ENCODE peak calls at places on chromosomes 11 and 22, in nine cellular contexts. V, S, N, O, M, H, G, T and W are unnamed samples. For H3K4me1, the result is how much of the 10 kb centered on the place peaks cover.

GRCh38 chr22:30074994-30075393 is 5.3 kb upstream of the HORMAD2 start:
- DNase-seq in M (no peak), N (no peak), S (no peak), O (no peak), G (no peak), V (no peak), H (no peak), T (no peak), W (no peak)

GRCh38 chr11:117197006-117197405 is 2.2 kb upstream of the TAGLN start:
- DNase-seq in S (no peak), O (no peak), G (no peak), N (no peak), T (no peak), M (no peak), V (no peak), H (no peak), W (no peak)

GRCh38 chr11:116993599-116993998 is 104.6 kb downstream of the SIK3 start:
- DNase-seq in G (no peak), V (peak), T (no peak), O (peak), S (no peak), M (no peak), H (no peak), N (no peak), W (no peak)

GRCh38 chr11:128492461-128492860 is 94.9 kb downstream of the ETS1 start:
- DNase-seq in S (no peak), V (no peak), H (peak), N (no peak), G (no peak), T (no peak), M (no peak), O (no peak), W (no peak)

GRCh38 chr11:117502285-117502856 is 174.7 kb downstream of the CEP164 start:
- DNase-seq in T (no peak), H (no peak), N (no peak), O (no peak), S (no peak), G (no peak), M (no peak), V (no peak), W (no peak)

GRCh38 chr11:88384004-88384677 is 46.6 kb upstream of the CTSC start:
- DNase-seq in N (no peak), H (peak), T (no peak), M (peak), G (no peak), S (no peak), O (no peak), V (no peak), W (no peak)

GRCh38 chr11:121567988-121568387 is 115.2 kb upstream of the SORL1-AS1 start:
- DNase-seq in O (no peak), V (no peak), M (no peak), S (no peak), H (no peak), N (no peak), T (no peak), G (no peak), W (no peak)

GRCh38 chr11:125423247-125423849 is 72.7 kb downstream of the FEZ1 start:
- DNase-seq in M (peak), S (no peak), H (no peak), G (no peak), T (no peak), V (peak), O (no peak), N (no peak), W (no peak)

GRCh38 chr11:60172011-60172410 is 10.9 kb downstream of the MS4A6A start:
- DNase-seq in T (no peak), N (no peak), M (no peak), S (no peak), G (no peak), H (peak), V (no peak), O (no peak), W (no peak)

GRCh38 chr11:2590951-2591754 is 108.6 kb downstream of the KCNQ1OT1 start:
- DNase-seq in O (no peak), T (peak), M (no peak), V (no peak), N (peak), H (no peak), S (peak), G (peak), W (no peak)

GRCh38 chr11:118008271-118008903 is 22.2 kb downstream of the IL10RA start:
- DNase-seq in T (no peak), N (no peak), H (no peak), V (no peak), S (no peak), O (no peak), G (peak), M (no peak), W (no peak)

GRCh38 chr11:10856689-10857603 is 907 bp downstream of the ZBED5 start:
- DNase-seq in G (no peak), O (peak), V (peak), M (no peak), H (peak), S (peak), N (peak), T (no peak), W (no peak)

GRCh38 chr11:15926071-15926470 is 430.3 kb downstream of the SOX6 start:
- DNase-seq in T (no peak), O (no peak), G (no peak), N (no peak), S (no peak), H (peak), V (no peak), M (no peak), W (no peak)

GRCh38 chr11:32072872-32073661 is 17.8 kb upstream of the RCN1 start:
- DNase-seq in M (no peak), H (no peak), V (no peak), O (peak), N (no peak), S (no peak), T (no peak), G (no peak), W (no peak)

GRCh38 chr11:111479666-111480065 is 32.5 kb downstream of the BTG4 start:
- DNase-seq in S (no peak), M (no peak), V (no peak), N (no peak), G (no peak), T (no peak), O (no peak), H (no peak), W (no peak)

GRCh38 chr11:134882671-134883318 is 470.8 kb upstream of the B3GAT1 start:
- DNase-seq in S (no peak), N (no peak), H (no peak), O (no peak), T (no peak), V (no peak), G (peak), M (no peak), W (no peak)

GRCh38 chr22:26589367-26589844 is 526 bp downstream of the TPST2 start:
- DNase-seq in S (no peak), O (peak), M (no peak), T (peak), N (no peak), H (no peak), G (no peak), V (peak), W (no peak)

GRCh38 chr11:47329431-47329993 is 23.0 kb downstream of the MYBPC3 start:
- DNase-seq in M (no peak), T (no peak), V (no peak), O (no peak), S (no peak), H (no peak), N (no peak), G (no peak), W (no peak)

GRCh38 chr22:36374603-36375024 is 13.2 kb downstream of the MYH9 start:
- DNase-seq in N (no peak), O (no peak), G (no peak), H (peak), T (no peak), M (peak), S (no peak), V (peak), W (no peak)

DNA sequence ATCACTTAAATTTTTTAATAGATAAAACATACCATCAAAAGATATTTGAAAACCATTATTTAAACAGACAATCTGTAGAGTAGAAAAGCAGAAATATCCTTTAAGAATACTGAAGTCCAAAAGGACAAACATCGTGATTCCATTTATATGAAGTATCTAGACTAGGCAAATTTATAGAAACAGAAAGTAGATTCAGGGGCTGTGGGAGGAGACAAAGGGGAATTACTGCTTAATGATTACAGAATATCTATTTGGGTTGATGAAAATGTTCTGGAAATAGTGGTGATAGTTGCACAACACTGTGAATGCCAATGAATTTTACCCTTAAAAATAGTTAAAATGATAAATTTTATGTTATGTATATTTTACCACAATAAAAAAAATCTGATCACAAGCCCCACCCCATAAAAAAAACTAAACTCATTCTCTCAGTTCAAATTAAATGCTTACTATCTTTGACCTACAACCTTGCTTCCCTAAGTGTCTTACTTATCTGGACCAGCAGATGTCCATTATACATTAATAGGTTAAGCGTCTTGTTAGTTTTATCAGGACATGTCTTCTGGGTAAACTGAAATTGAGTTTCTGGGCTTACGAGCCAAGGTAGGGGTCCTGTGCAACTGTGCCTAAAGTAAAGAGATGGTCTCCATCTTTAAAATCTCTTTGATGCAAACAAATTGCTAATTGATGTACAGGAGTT is 86.3 kb downstream of the FCHSD2 start:
- DNase-seq in S (no peak), O (no peak), V (no peak), N (no peak), T (no peak), H (no peak), G (no peak), M (no peak), W (no peak)
- H3K4me1 ChIP-seq in S (under half), O (under half), V (under half), N (under half), T (under half), H (under half), G (under half), M (under half), W (under half)

GRCh38 chr11:65437436-65438227 is 15.0 kb downstream of the NEAT1 start:
- DNase-seq in N (no peak), S (peak), V (no peak), M (no peak), T (peak), O (no peak), H (no peak), G (peak), W (no peak)

GRCh38 chr11:65439331-65440181 is 17.0 kb downstream of the NEAT1 start:
- DNase-seq in V (no peak), S (peak), H (no peak), T (no peak), M (no peak), O (no peak), G (peak), N (no peak), W (no peak)

GRCh38 chr11:65436412-65437032 is 13.9 kb downstream of the NEAT1 start:
- DNase-seq in O (no peak), H (no peak), T (peak), N (no peak), M (no peak), S (peak), V (no peak), G (peak), W (no peak)

GRCh38 chr11:65440831-65441499 is 18.4 kb downstream of the NEAT1 start:
- DNase-seq in T (peak), S (peak), V (no peak), G (no peak), N (no peak), H (no peak), O (no peak), M (no peak), W (no peak)

GRCh38 chr11:65438257-65439151 is 15.9 kb downstream of the NEAT1 start:
- DNase-seq in V (no peak), N (no peak), S (peak), H (no peak), G (no peak), O (no peak), M (no peak), T (no peak), W (no peak)
- H3K4me1 ChIP-seq in V (under half), N (half or more), S (under half), H (under half), G (half or more), O (under half), M (under half), T (half or more), W (under half)

DNA sequence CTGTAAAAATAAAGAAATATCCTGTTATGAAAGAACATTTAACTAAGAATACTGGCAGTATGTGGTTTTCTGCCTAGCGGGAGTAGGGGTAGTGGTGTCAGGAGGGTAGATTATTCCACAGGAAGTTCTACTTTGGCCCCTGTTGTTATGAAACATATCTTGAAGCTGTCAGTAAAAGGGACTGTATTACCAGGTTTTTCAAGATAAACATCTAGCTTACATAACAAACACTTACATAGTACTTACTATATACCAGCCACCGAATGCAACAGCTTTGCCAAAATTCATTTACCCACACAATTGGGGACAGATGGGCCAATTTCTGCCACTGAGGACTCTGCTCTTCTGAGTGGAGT is 3.7 kb downstream of the TMEM123 start:
- DNase-seq in H (no peak), M (no peak), N (no peak), O (no peak), G (no peak), S (no peak), T (no peak), V (no peak), W (no peak)
- H3K4me1 ChIP-seq in H (under half), M (under half), N (under half), O (under half), G (under half), S (under half), T (under half), V (under half), W (under half)

GRCh38 chr11:86060544-86060943 is 8.3 kb downstream of the PICALM start:
- DNase-seq in N (no peak), G (no peak), S (no peak), H (no peak), T (no peak), O (no peak), M (no peak), V (no peak), W (no peak)
- H3K4me1 ChIP-seq in N (half or more), G (half or more), S (under half), H (under half), T (half or more), O (under half), M (under half), V (under half), W (under half)

GRCh38 chr11:75784085-75784478 is 15.5 kb downstream of the DGAT2 start:
- DNase-seq in M (no peak), S (no peak), G (no peak), V (no peak), T (no peak), N (no peak), O (no peak), H (no peak), W (no peak)
- H3K4me1 ChIP-seq in M (under half), S (under half), G (under half), V (under half), T (under half), N (under half), O (under half), H (under half), W (under half)

GRCh38 chr11:86046111-86046510 is 22.8 kb downstream of the PICALM start:
- DNase-seq in N (no peak), M (no peak), T (no peak), O (no peak), G (no peak), S (no peak), V (no peak), H (peak), W (no peak)
- H3K4me1 ChIP-seq in N (half or more), M (under half), T (half or more), O (under half), G (half or more), S (under half), V (under half), H (under half), W (under half)

GRCh38 chr22:40182231-40182835 is 4.6 kb downstream of the TNRC6B start:
- DNase-seq in G (no peak), N (no peak), H (no peak), S (no peak), M (no peak), T (no peak), V (no peak), O (no peak), W (no peak)

GRCh38 chr22:40179535-40179934 is 1.8 kb downstream of the TNRC6B start:
- DNase-seq in T (no peak), V (peak), N (no peak), S (no peak), G (no peak), O (no peak), M (no peak), H (no peak), W (no peak)

GRCh38 chr22:40181323-40181722 is 3.6 kb downstream of the TNRC6B start:
- DNase-seq in T (no peak), N (no peak), V (no peak), H (no peak), O (no peak), M (no peak), S (no peak), G (no peak), W (no peak)

GRCh38 chr22:40178417-40179409 is 988 bp downstream of the TNRC6B start:
- DNase-seq in G (no peak), M (no peak), O (peak), N (peak), V (peak), H (no peak), T (no peak), S (no peak), W (no peak)

DNA sequence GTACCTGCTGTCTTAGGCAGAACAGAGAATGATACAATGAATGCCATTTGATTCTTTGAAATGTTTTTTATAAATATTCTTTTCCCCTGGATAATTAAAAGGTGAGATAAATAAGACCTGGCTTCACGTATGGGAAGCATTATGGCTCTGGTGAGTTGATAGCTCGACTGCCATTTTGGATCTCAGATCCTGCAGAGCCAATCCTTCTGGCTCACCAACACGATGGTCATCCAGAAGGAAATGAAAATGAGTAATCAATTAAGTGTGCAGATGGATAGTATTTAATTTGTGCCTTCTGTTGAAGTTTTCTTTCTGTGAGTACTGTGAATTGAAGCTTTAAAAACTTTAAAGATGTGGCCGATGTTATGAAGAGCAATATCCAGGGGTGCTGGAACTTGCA is 2.7 kb downstream of the TNRC6B start:
- DNase-seq in G (no peak), T (no peak), V (no peak), M (no peak), H (no peak), S (no peak), O (no peak), N (no peak), W (no peak)
- H3K4me1 ChIP-seq in G (half or more), T (half or more), V (under half), M (under half), H (under half), S (under half), O (under half), N (half or more), W (under half)